ENCODE peak calls at places on chromosomes 6 and 20, in eight cellular contexts. One of them, this sample, is unnamed.

GRCh38 chr6:89596056-89596455 is 42.5 kb downstream of the LYRM2 start:
- DNase-seq in OCI-LY7: peak
- DNase-seq in GM23338: no peak
- DNase-seq in neural progenitor cell: no peak
- DNase-seq in Karpas-422: no peak
- DNase-seq in SK-N-SH: no peak
- DNase-seq in IMR-90: no peak
- DNase-seq in A549: no peak
- DNase-seq in this sample: no peak

GRCh38 chr20:53922901-53923314 is 147.5 kb downstream of the BCAS1 start:
- DNase-seq in OCI-LY7: peak
- DNase-seq in Karpas-422: peak
- DNase-seq in neural progenitor cell: no peak
- DNase-seq in GM23338: no peak
- DNase-seq in SK-N-SH: no peak
- DNase-seq in IMR-90: no peak
- DNase-seq in A549: no peak
- DNase-seq in this sample: no peak

GRCh38 chr20:53574259-53574789 is 19.3 kb downstream of the ZNF217 start:
- DNase-seq in IMR-90: no peak
- DNase-seq in neural progenitor cell: no peak
- DNase-seq in Karpas-422: no peak
- DNase-seq in OCI-LY7: no peak
- DNase-seq in A549: no peak
- DNase-seq in GM23338: no peak
- DNase-seq in SK-N-SH: no peak
- DNase-seq in this sample: no peak

GRCh38 chr20:57990396-57990987 is 238.0 kb downstream of the ANKRD60 start:
- DNase-seq in SK-N-SH: no peak
- DNase-seq in OCI-LY7: no peak
- DNase-seq in A549: no peak
- DNase-seq in Karpas-422: no peak
- DNase-seq in IMR-90: no peak
- DNase-seq in GM23338: no peak
- DNase-seq in neural progenitor cell: no peak
- DNase-seq in this sample: no peak

GRCh38 chr6:169984181-169985120 is 233.0 kb downstream of the ERMARD start:
- DNase-seq in OCI-LY7: no peak
- DNase-seq in A549: no peak
- DNase-seq in GM23338: no peak
- DNase-seq in IMR-90: no peak
- DNase-seq in Karpas-422: no peak
- DNase-seq in neural progenitor cell: no peak
- DNase-seq in SK-N-SH: no peak
- DNase-seq in this sample: no peak

GRCh38 chr20:54044156-54044555 is 26.2 kb downstream of the BCAS1 start:
- DNase-seq in OCI-LY7: no peak
- DNase-seq in GM23338: no peak
- DNase-seq in IMR-90: peak
- DNase-seq in neural progenitor cell: no peak
- DNase-seq in Karpas-422: no peak
- DNase-seq in A549: no peak
- DNase-seq in SK-N-SH: no peak
- DNase-seq in this sample: peak

GRCh38 chr6:131135244-131136020 is at the start of gene AKAP7:
- DNase-seq in A549: peak
- DNase-seq in GM23338: peak
- DNase-seq in Karpas-422: no peak
- DNase-seq in OCI-LY7: peak
- DNase-seq in IMR-90: peak
- DNase-seq in SK-N-SH: peak
- DNase-seq in neural progenitor cell: peak
- DNase-seq in this sample: peak

GRCh38 chr20:42161228-42161829 is 543.2 kb upstream of the CHD6 start:
- DNase-seq in IMR-90: no peak
- DNase-seq in GM23338: no peak
- DNase-seq in A549: no peak
- DNase-seq in Karpas-422: no peak
- DNase-seq in neural progenitor cell: peak
- DNase-seq in SK-N-SH: no peak
- DNase-seq in OCI-LY7: no peak
- DNase-seq in this sample: no peak

GRCh38 chr6:53168516-53169257 is 20.0 kb upstream of the GCM1 start:
- DNase-seq in Karpas-422: no peak
- DNase-seq in SK-N-SH: no peak
- DNase-seq in OCI-LY7: no peak
- DNase-seq in A549: no peak
- DNase-seq in IMR-90: peak
- DNase-seq in GM23338: peak
- DNase-seq in neural progenitor cell: no peak
- DNase-seq in this sample: no peak

GRCh38 chr20:63082308-63082938 is 75.7 kb upstream of the BHLHE23 start:
- DNase-seq in GM23338: peak
- DNase-seq in IMR-90: peak
- DNase-seq in SK-N-SH: no peak
- DNase-seq in Karpas-422: peak
- DNase-seq in OCI-LY7: peak
- DNase-seq in A549: no peak
- DNase-seq in neural progenitor cell: peak
- DNase-seq in this sample: peak

GRCh38 chr6:162873537-162873936 is 145.8 kb downstream of the PACRG start:
- DNase-seq in IMR-90: no peak
- DNase-seq in Karpas-422: no peak
- DNase-seq in SK-N-SH: no peak
- DNase-seq in neural progenitor cell: no peak
- DNase-seq in OCI-LY7: no peak
- DNase-seq in A549: no peak
- DNase-seq in GM23338: no peak
- DNase-seq in this sample: no peak

GRCh38 chr20:24045621-24046020 is 57.0 kb upstream of the GGTLC1 start:
- DNase-seq in OCI-LY7: no peak
- DNase-seq in Karpas-422: no peak
- DNase-seq in IMR-90: no peak
- DNase-seq in GM23338: no peak
- DNase-seq in A549: no peak
- DNase-seq in SK-N-SH: no peak
- DNase-seq in neural progenitor cell: no peak
- DNase-seq in this sample: no peak

GRCh38 chr20:42945194-42945593 is 244.5 kb downstream of the PTPRT start:
- DNase-seq in Karpas-422: no peak
- DNase-seq in neural progenitor cell: peak
- DNase-seq in OCI-LY7: no peak
- DNase-seq in IMR-90: no peak
- DNase-seq in GM23338: no peak
- DNase-seq in A549: no peak
- DNase-seq in SK-N-SH: peak
- DNase-seq in this sample: no peak

GRCh38 chr6:32439708-32440214 is at the start of gene HLA-DRA:
- DNase-seq in neural progenitor cell: peak
- DNase-seq in A549: no peak
- DNase-seq in Karpas-422: peak
- DNase-seq in OCI-LY7: peak
- DNase-seq in GM23338: peak
- DNase-seq in IMR-90: peak
- DNase-seq in SK-N-SH: peak
- DNase-seq in this sample: peak

GRCh38 chr6:66926060-66926459 is 1219.0 kb upstream of the EYS start:
- DNase-seq in IMR-90: no peak
- DNase-seq in SK-N-SH: no peak
- DNase-seq in GM23338: peak
- DNase-seq in neural progenitor cell: peak
- DNase-seq in Karpas-422: peak
- DNase-seq in A549: no peak
- DNase-seq in OCI-LY7: peak
- DNase-seq in this sample: no peak

GRCh38 chr6:170434821-170435155 is 118.3 kb downstream of the PSMB1 start:
- DNase-seq in OCI-LY7: no peak
- DNase-seq in GM23338: no peak
- DNase-seq in neural progenitor cell: no peak
- DNase-seq in SK-N-SH: no peak
- DNase-seq in Karpas-422: no peak
- DNase-seq in A549: no peak
- DNase-seq in IMR-90: no peak
- DNase-seq in this sample: no peak

GRCh38 chr20:23120936-23121765 is 35.0 kb upstream of the CD93 start:
- DNase-seq in A549: no peak
- DNase-seq in OCI-LY7: no peak
- DNase-seq in SK-N-SH: no peak
- DNase-seq in GM23338: no peak
- DNase-seq in IMR-90: no peak
- DNase-seq in neural progenitor cell: no peak
- DNase-seq in Karpas-422: no peak
- DNase-seq in this sample: no peak

GRCh38 chr20:42432931-42433330 is 756.8 kb downstream of the PTPRT start:
- DNase-seq in IMR-90: no peak
- DNase-seq in OCI-LY7: no peak
- DNase-seq in Karpas-422: no peak
- DNase-seq in SK-N-SH: no peak
- DNase-seq in A549: no peak
- DNase-seq in neural progenitor cell: no peak
- DNase-seq in GM23338: no peak
- DNase-seq in this sample: peak

GRCh38 chr6:127301199-127301700 is 34.6 kb downstream of the RNF146 start:
- DNase-seq in IMR-90: peak
- DNase-seq in neural progenitor cell: no peak
- DNase-seq in SK-N-SH: no peak
- DNase-seq in Karpas-422: no peak
- DNase-seq in GM23338: no peak
- DNase-seq in A549: no peak
- DNase-seq in OCI-LY7: no peak
- DNase-seq in this sample: no peak

GRCh38 chr6:47897233-47897632 is 115.4 kb downstream of the OPN5 start:
- DNase-seq in OCI-LY7: no peak
- DNase-seq in GM23338: no peak
- DNase-seq in IMR-90: peak
- DNase-seq in Karpas-422: no peak
- DNase-seq in neural progenitor cell: no peak
- DNase-seq in SK-N-SH: no peak
- DNase-seq in A549: no peak
- DNase-seq in this sample: no peak

GRCh38 chr20:57620274-57620990 is at the start of gene ZBP1:
- DNase-seq in A549: no peak
- DNase-seq in GM23338: no peak
- DNase-seq in OCI-LY7: peak
- DNase-seq in IMR-90: no peak
- DNase-seq in Karpas-422: peak
- DNase-seq in SK-N-SH: no peak
- DNase-seq in neural progenitor cell: no peak
- DNase-seq in this sample: no peak

GRCh38 chr20:21342656-21343345 is 39.7 kb downstream of the XRN2 start:
- DNase-seq in SK-N-SH: no peak
- DNase-seq in GM23338: no peak
- DNase-seq in Karpas-422: no peak
- DNase-seq in neural progenitor cell: no peak
- DNase-seq in OCI-LY7: no peak
- DNase-seq in A549: no peak
- DNase-seq in IMR-90: peak
- DNase-seq in this sample: no peak
- H3K4me2 ChIP-seq in SK-N-SH: no peak
- H3K4me2 ChIP-seq in GM23338: no peak
- H3K4me2 ChIP-seq in Karpas-422: no peak
- H3K4me2 ChIP-seq in neural progenitor cell: no peak
- H3K4me2 ChIP-seq in OCI-LY7: no peak
- H3K4me2 ChIP-seq in A549: no peak
- H3K4me2 ChIP-seq in IMR-90: peak
- H3K4me2 ChIP-seq in this sample: no peak

GRCh38 chr6:152600022-152600421 is 37.1 kb downstream of the SYNE1 start:
- DNase-seq in neural progenitor cell: no peak
- DNase-seq in A549: no peak
- DNase-seq in IMR-90: no peak
- DNase-seq in Karpas-422: no peak
- DNase-seq in GM23338: no peak
- DNase-seq in SK-N-SH: no peak
- DNase-seq in OCI-LY7: no peak
- DNase-seq in this sample: no peak

GRCh38 chr6:152596706-152597105 is 40.5 kb downstream of the SYNE1 start:
- DNase-seq in A549: no peak
- DNase-seq in OCI-LY7: no peak
- DNase-seq in Karpas-422: no peak
- DNase-seq in neural progenitor cell: no peak
- DNase-seq in IMR-90: no peak
- DNase-seq in GM23338: no peak
- DNase-seq in SK-N-SH: no peak
- DNase-seq in this sample: no peak

GRCh38 chr6:152598858-152599537 is 38.2 kb downstream of the SYNE1 start:
- DNase-seq in OCI-LY7: no peak
- DNase-seq in SK-N-SH: peak
- DNase-seq in A549: no peak
- DNase-seq in Karpas-422: no peak
- DNase-seq in IMR-90: peak
- DNase-seq in GM23338: no peak
- DNase-seq in neural progenitor cell: no peak
- DNase-seq in this sample: no peak

GRCh38 chr6:152595507-152595906 is 41.7 kb downstream of the SYNE1 start:
- DNase-seq in Karpas-422: no peak
- DNase-seq in GM23338: peak
- DNase-seq in A549: no peak
- DNase-seq in neural progenitor cell: peak
- DNase-seq in IMR-90: peak
- DNase-seq in SK-N-SH: no peak
- DNase-seq in OCI-LY7: peak
- DNase-seq in this sample: peak

DNA sequence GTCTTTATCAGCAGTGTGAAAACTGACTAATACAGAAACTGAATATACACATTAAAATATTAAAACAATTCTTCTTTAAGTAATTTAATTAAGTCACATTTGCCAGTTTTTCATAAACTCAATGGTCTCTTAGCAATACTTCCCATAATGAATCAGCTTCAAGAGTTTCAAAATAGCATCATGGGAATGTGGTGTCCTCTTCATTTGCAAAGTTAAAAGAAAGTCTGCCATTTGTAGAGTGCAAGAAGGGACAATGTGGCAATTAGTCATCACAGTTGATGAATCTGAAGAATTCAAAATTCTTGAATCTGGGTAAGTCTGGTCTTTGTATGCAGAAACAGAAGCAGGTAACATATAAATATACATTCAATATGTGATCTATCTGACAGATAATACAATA is 38.7 kb downstream of the SYNE1 start:
- DNase-seq in IMR-90: peak
- DNase-seq in SK-N-SH: no peak
- DNase-seq in Karpas-422: no peak
- DNase-seq in OCI-LY7: no peak
- DNase-seq in GM23338: no peak
- DNase-seq in A549: no peak
- DNase-seq in neural progenitor cell: no peak
- DNase-seq in this sample: no peak
- H3K4me2 ChIP-seq in IMR-90: no peak
- H3K4me2 ChIP-seq in SK-N-SH: peak
- H3K4me2 ChIP-seq in Karpas-422: no peak
- H3K4me2 ChIP-seq in OCI-LY7: no peak
- H3K4me2 ChIP-seq in GM23338: no peak
- H3K4me2 ChIP-seq in A549: no peak
- H3K4me2 ChIP-seq in neural progenitor cell: no peak
- H3K4me2 ChIP-seq in this sample: no peak

GRCh38 chr6:35093783-35094182 is 47.4 kb downstream of the TCP11 start:
- DNase-seq in OCI-LY7: no peak
- DNase-seq in Karpas-422: no peak
- DNase-seq in A549: no peak
- DNase-seq in neural progenitor cell: no peak
- DNase-seq in GM23338: no peak
- DNase-seq in IMR-90: no peak
- DNase-seq in SK-N-SH: peak
- DNase-seq in this sample: peak
- H3K4me2 ChIP-seq in OCI-LY7: no peak
- H3K4me2 ChIP-seq in Karpas-422: no peak
- H3K4me2 ChIP-seq in A549: no peak
- H3K4me2 ChIP-seq in neural progenitor cell: no peak
- H3K4me2 ChIP-seq in GM23338: no peak
- H3K4me2 ChIP-seq in IMR-90: no peak
- H3K4me2 ChIP-seq in SK-N-SH: no peak
- H3K4me2 ChIP-seq in this sample: no peak

GRCh38 chr6:38270367-38270766 is 369.4 kb downstream of the BTBD9 start:
- DNase-seq in IMR-90: no peak
- DNase-seq in neural progenitor cell: no peak
- DNase-seq in OCI-LY7: no peak
- DNase-seq in A549: no peak
- DNase-seq in GM23338: no peak
- DNase-seq in Karpas-422: no peak
- DNase-seq in SK-N-SH: no peak
- DNase-seq in this sample: no peak
- H3K4me2 ChIP-seq in IMR-90: no peak
- H3K4me2 ChIP-seq in neural progenitor cell: no peak
- H3K4me2 ChIP-seq in OCI-LY7: no peak
- H3K4me2 ChIP-seq in A549: no peak
- H3K4me2 ChIP-seq in GM23338: peak
- H3K4me2 ChIP-seq in Karpas-422: no peak
- H3K4me2 ChIP-seq in SK-N-SH: peak
- H3K4me2 ChIP-seq in this sample: no peak

This sample was measured in hepatocyte.